ENCODE peak calls at places on chromosomes 1 and 21, in five cellular contexts. F is CD8-positive, alpha-beta memory T cell; L is fibroblast of pulmonary artery; T is foreskin fibroblast; U is body of pancreas. S is an unnamed sample.

GRCh38 chr1:79042117-79042516 is 35.6 kb upstream of the ADGRL4 start:
- DNase-seq in F (no peak), U (no peak), T (peak), L (peak), S (no peak)

GRCh38 chr1:114435088-114435715 is 75.8 kb downstream of the TRIM33 start:
- DNase-seq in T (no peak), L (no peak), U (no peak), F (no peak), S (no peak)

GRCh38 chr1:69671363-69672010 is 103.8 kb downstream of the LRRC7 start:
- DNase-seq in L (no peak), F (no peak), T (peak), U (no peak), S (no peak)

GRCh38 chr1:75373542-75374159 is 237.3 kb downstream of the SLC44A5 start:
- DNase-seq in F (no peak), U (no peak), T (no peak), L (no peak), S (no peak)

GRCh38 chr1:108051625-108052382 is 86.8 kb upstream of the VAV3 start:
- DNase-seq in F (no peak), U (no peak), T (no peak), L (no peak), S (no peak)

GRCh38 chr1:37817481-37817880 is 9.5 kb upstream of the YRDC start:
- DNase-seq in T (no peak), U (peak), L (peak), F (no peak), S (no peak)

GRCh38 chr1:15245593-15246325 is 1.3 kb upstream of the FHAD1 start:
- DNase-seq in L (peak), T (peak), U (no peak), F (no peak), S (peak)

GRCh38 chr1:117585086-117585485 is 20.8 kb upstream of the TENT5C start:
- DNase-seq in F (no peak), T (no peak), L (no peak), U (peak), S (no peak)

GRCh38 chr1:209675567-209676154 is 449 bp downstream of the G0S2 start:
- DNase-seq in F (no peak), U (peak), T (no peak), L (no peak), S (peak)

GRCh38 chr1:41315482-41315823 is 45.8 kb upstream of the FOXO6 start:
- DNase-seq in L (peak), T (no peak), U (no peak), F (no peak), S (no peak)

GRCh38 chr1:71296551-71296950 is 215.7 kb upstream of the ZRANB2 start:
- DNase-seq in F (no peak), L (no peak), U (no peak), T (no peak), S (no peak)
- H3K4me3 ChIP-seq in F (no peak), L (no peak), U (no peak), T (no peak), S (no peak)

DNA sequence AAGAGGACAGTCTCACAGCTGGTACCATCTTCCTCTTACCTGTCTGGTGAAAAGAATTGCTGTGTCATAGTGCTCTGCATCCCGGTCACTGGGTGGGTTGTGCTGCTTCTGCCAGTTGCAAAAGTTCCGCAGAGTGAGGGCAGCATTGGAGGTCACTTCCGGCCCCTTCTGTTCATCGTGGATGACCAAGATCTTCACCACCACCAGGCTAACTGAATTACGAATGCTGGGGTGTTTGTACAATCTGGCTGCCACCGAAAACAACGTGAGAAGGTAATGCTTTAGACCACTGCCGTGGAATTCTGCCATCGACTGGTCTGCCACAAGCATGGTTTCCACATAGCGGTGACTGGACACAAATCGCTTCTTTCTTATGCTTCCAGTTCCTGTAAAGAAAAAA is 2.9 kb downstream of the ADAMTS1 start:
- DNase-seq in L (peak), T (no peak), U (no peak), F (no peak), S (no peak)
- H3K4me3 ChIP-seq in L (peak), T (peak), U (no peak), F (no peak), S (peak)

DNA sequence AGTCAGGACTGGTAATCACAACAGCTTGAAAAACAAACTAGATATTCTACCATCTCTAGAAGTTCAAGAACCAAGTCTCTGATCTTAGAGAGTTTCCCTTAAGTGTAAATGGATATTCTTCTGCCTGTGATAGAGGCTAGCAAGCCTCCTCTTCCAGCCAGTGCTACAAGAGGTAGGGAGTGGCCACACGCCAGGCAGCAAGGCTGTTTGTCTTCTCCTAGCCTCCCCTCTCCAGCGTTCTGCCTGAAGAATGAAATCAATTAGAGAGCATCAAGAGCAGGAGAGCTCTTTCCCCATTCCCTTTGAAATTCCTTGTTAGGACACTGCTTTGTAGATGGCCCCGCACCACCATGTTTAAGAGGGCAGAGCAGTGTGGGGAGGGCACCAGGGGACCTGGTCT is 19.3 kb upstream of the RAP1A start:
- DNase-seq in U (no peak), F (no peak), L (no peak), T (no peak), S (no peak)
- H3K4me3 ChIP-seq in U (no peak), F (no peak), L (no peak), T (no peak), S (no peak)

GRCh38 chr1:27772932-27773731 is at the start of gene STX12:
- DNase-seq in U (peak), T (peak), F (peak), L (peak), S (peak)

GRCh38 chr1:27773732-27774445 is 870 bp downstream of the STX12 start:
- DNase-seq in U (no peak), L (peak), F (no peak), T (no peak), S (no peak)

GRCh38 chr1:27770293-27770830 is 2.7 kb upstream of the STX12 start:
- DNase-seq in F (no peak), T (no peak), U (no peak), L (no peak), S (no peak)

GRCh38 chr1:27772581-27772931 is 463 bp upstream of the STX12 start:
- DNase-seq in L (no peak), U (no peak), F (no peak), T (no peak), S (no peak)

GRCh38 chr1:27772071-27772470 is 948 bp upstream of the STX12 start:
- DNase-seq in U (no peak), F (no peak), L (peak), T (no peak), S (no peak)
- H3K4me3 ChIP-seq in U (no peak), F (peak), L (peak), T (peak), S (no peak)

GRCh38 chr1:112359961-112360767 is 35.9 kb upstream of the CTTNBP2NL start:
- DNase-seq in U (peak), F (no peak), T (peak), L (peak), S (peak)
- H3K4me3 ChIP-seq in U (no peak), F (no peak), T (peak), L (peak), S (no peak)

S was measured in colonic mucosa.